ENCODE peak calls at places on chromosomes 1 and 21, in five cellular contexts. K is left ventricle myocardium inferior, C is PC-3, R is OCI-LY7, D is heart left ventricle. V is an unnamed sample.

GRCh38 chr1:157377216-157377821 is 175.0 kb downstream of the FCRL5 start:
- DNase-seq in R (peak), C (peak), K (no peak), D (no peak), V (no peak)

GRCh38 chr1:196651637-196652215 is at the start of gene CFH:
- DNase-seq in D (no peak), C (peak), R (no peak), K (no peak), V (no peak)

GRCh38 chr1:187685338-187685737 is 856.6 kb downstream of the PLA2G4A start:
- DNase-seq in K (no peak), R (no peak), D (no peak), C (peak), V (no peak)

GRCh38 chr1:185960377-185961151 is 226.4 kb downstream of the HMCN1 start:
- DNase-seq in R (no peak), C (no peak), D (peak), K (peak), V (peak)

GRCh38 chr1:156896490-156897033 is 3.0 kb downstream of the PEAR1 start:
- DNase-seq in D (peak), C (peak), K (no peak), R (no peak), V (no peak)

GRCh38 chr1:161076410-161076809 is 6.7 kb upstream of the ARHGAP30 start:
- DNase-seq in R (no peak), C (no peak), K (no peak), D (no peak), V (no peak)

GRCh38 chr1:217674330-217674729 is 43.2 kb downstream of the SPATA17 start:
- DNase-seq in D (no peak), K (no peak), C (no peak), R (no peak), V (no peak)

GRCh38 chr1:228077565-228078330 is 4.8 kb upstream of the ARF1 start:
- DNase-seq in R (no peak), K (peak), D (peak), C (no peak), V (peak)

GRCh38 chr1:7550261-7550850 is 220.7 kb upstream of the VAMP3 start:
- DNase-seq in C (no peak), R (no peak), K (no peak), D (peak), V (no peak)

GRCh38 chr1:234866007-234866866 is 256.3 kb upstream of the IRF2BP2 start:
- DNase-seq in D (peak), K (no peak), R (no peak), C (peak), V (no peak)

GRCh38 chr21:25456672-25457071 is 150.6 kb downstream of the MRPL39 start:
- DNase-seq in K (no peak), R (no peak), D (no peak), C (peak), V (no peak)

GRCh38 chr21:32256873-32257620 is 21.8 kb downstream of the MIS18A start:
- DNase-seq in C (peak), R (no peak), K (peak), D (peak), V (peak)

GRCh38 chr1:246121533-246121932 is 385.5 kb downstream of the SMYD3 start:
- DNase-seq in D (no peak), C (no peak), R (no peak), K (no peak), V (no peak)

GRCh38 chr1:112358798-112359408 is 37.1 kb upstream of the CTTNBP2NL start:
- DNase-seq in C (peak), D (peak), R (peak), K (peak), V (peak)

GRCh38 chr1:214464303-214465287 is 86.8 kb downstream of the PTPN14 start:
- DNase-seq in C (no peak), D (peak), K (no peak), R (no peak), V (peak)

GRCh38 chr1:218785928-218786327 is 387.8 kb upstream of the LYPLAL1 start:
- DNase-seq in C (no peak), R (no peak), K (peak), D (peak), V (peak)

GRCh38 chr1:161200421-161200991 is 1.7 kb upstream of the ADAMTS4 start:
- DNase-seq in K (no peak), D (no peak), C (no peak), R (no peak), V (peak)

GRCh38 chr1:53073287-53073686 is 11.3 kb downstream of the PODN start:
- DNase-seq in C (no peak), R (no peak), D (no peak), K (no peak), V (no peak)

GRCh38 chr1:179866616-179867015 is 11.0 kb downstream of the TOR1AIP2 start:
- DNase-seq in C (no peak), R (no peak), D (no peak), K (no peak), V (no peak)

GRCh38 chr21:18023099-18023498 is 203.9 kb upstream of the C21orf91 start:
- DNase-seq in K (no peak), D (no peak), R (no peak), C (no peak), V (no peak)

GRCh38 chr1:89472253-89472652 is 52.4 kb upstream of the LRRC8B start:
- DNase-seq in K (no peak), R (no peak), D (no peak), C (no peak), V (no peak)

GRCh38 chr1:172472495-172472894 is 28.6 kb upstream of the PIGC start:
- DNase-seq in D (no peak), C (no peak), R (no peak), K (no peak), V (no peak)

GRCh38 chr1:152107984-152108898 is 7.0 kb downstream of the TCHH start:
- DNase-seq in D (peak), R (no peak), C (no peak), K (peak), V (no peak)

GRCh38 chr1:27103498-27103897 is 51.4 kb downstream of the SLC9A1 start:
- DNase-seq in D (no peak), R (no peak), K (no peak), C (no peak), V (no peak)

GRCh38 chr1:37809942-37810341 is 1.9 kb upstream of the YRDC start:
- DNase-seq in C (no peak), D (no peak), R (no peak), K (no peak), V (no peak)

GRCh38 chr1:66452162-66452561 is 81.8 kb upstream of the SGIP1 start:
- DNase-seq in R (no peak), C (peak), K (no peak), D (no peak), V (no peak)

GRCh38 chr1:35298464-35298863 is 30.0 kb downstream of the ZMYM4 start:
- DNase-seq in D (no peak), R (peak), K (no peak), C (peak), V (no peak)

GRCh38 chr21:32641715-32642698 is 29.8 kb upstream of the CFAP298 start:
- DNase-seq in K (no peak), D (no peak), C (no peak), R (no peak), V (peak)

GRCh38 chr1:31300193-31300592 is 3.4 kb downstream of the ZCCHC17 start:
- DNase-seq in D (no peak), R (no peak), K (no peak), C (no peak), V (no peak)

GRCh38 chr1:67142931-67143330 is 8.2 kb upstream of the C1orf141 start:
- DNase-seq in C (no peak), D (no peak), R (no peak), K (no peak), V (no peak)

GRCh38 chr21:46323227-46323709 is 402 bp downstream of the C21orf58 start:
- DNase-seq in R (peak), K (no peak), D (no peak), C (no peak), V (no peak)

GRCh38 chr1:231603598-231604275 is 22.9 kb upstream of the DISC1 start:
- DNase-seq in C (peak), R (peak), D (no peak), K (no peak), V (no peak)

GRCh38 chr1:44030606-44031050 is 634 bp downstream of the SLC6A9 start:
- DNase-seq in C (no peak), R (peak), D (peak), K (peak), V (no peak)

GRCh38 chr21:34072145-34073031 is 990 bp upstream of the MRPS6 start:
- DNase-seq in K (no peak), R (no peak), D (peak), C (peak), V (no peak)

GRCh38 chr1:214660900-214661299 is 57.9 kb downstream of the CENPF start:
- DNase-seq in R (no peak), C (peak), K (no peak), D (no peak), V (peak)

GRCh38 chr1:217713223-217713622 is 82.1 kb downstream of the SPATA17 start:
- DNase-seq in R (no peak), D (no peak), C (peak), K (no peak), V (no peak)

GRCh38 chr1:234218078-234218477 is 155.2 kb upstream of the COA6 start:
- DNase-seq in C (no peak), K (no peak), R (no peak), D (no peak), V (no peak)

DNA sequence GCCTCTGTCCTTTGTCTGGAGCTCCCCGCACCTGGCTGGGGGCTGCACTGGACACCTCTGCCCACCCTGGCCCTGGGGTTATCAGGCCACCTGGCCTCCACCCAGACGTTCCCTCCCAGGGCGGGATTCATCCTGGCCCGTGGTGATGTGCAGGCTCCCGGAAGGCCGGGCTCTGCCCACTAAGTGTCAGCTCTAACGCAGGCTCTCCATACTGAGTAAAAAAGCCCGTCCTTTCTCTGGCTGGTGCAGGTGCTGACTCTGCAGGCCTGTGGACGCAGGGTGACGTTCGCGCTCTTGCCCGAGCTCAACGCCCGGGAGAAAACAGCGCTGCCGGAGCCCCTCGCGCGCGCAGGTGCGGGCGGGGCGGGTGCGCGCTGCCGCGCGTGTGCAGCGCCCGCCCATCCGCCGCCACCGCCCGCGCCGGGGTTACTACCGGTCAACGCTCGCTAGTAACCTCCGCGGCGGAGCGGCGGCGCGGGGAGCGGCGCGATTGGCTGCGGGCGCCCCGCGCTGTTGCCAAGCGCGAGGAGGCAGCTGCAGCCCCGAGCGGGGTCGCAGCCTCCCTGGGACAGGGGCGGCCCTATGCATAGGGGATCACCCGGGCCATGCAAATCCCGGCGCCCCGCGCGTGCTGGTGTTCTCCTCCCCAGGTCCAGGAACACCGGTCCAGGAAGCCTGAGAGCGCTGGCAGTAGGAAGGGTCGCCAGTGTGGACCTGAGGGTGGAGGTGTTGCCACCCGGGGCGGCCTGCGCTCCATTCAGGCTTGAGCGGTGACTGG is 15.7 kb downstream of the ABCG1 start:
- DNase-seq in R (peak), D (peak), C (peak), K (peak), V (peak)
- TF ChIP-seq CTCF in R (peak), D (no peak), C (no peak), K (no peak), V (no peak)

DNA sequence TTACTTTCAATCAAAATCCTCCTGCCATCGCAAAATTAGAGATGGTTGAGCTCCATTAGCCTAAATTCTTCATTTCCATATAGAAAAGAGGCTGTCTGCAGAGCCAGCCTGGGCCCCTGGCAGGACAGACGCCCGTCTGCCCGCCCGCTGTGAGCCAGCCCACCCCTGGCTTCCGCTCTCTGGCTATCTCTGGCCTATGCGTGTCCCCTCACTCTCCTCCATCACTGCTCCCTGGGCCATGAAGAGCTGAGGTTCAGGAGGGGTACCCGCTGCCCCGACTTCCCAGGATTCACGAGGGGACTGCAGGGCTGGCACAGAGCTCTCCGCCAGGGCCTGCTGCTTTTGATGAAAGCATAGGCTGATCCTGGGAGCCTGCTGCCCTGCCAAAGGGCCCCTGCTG is 117.6 kb downstream of the CASZ1 start:
- DNase-seq in D (no peak), C (no peak), R (no peak), K (no peak), V (no peak)
- H3K4me3 ChIP-seq in D (no peak), C (no peak), R (no peak), K (no peak), V (no peak)

GRCh38 chr1:205492774-205493173 is 11.7 kb upstream of the CDK18 start:
- DNase-seq in K (no peak), R (no peak), D (no peak), C (no peak), V (no peak)
- H3K27ac ChIP-seq in K (peak), R (no peak), D (peak), C (no peak), V (no peak)

GRCh38 chr1:209156991-209157390 is 426.5 kb upstream of the CAMK1G start:
- DNase-seq in C (no peak), K (no peak), D (no peak), R (no peak), V (no peak)

GRCh38 chr1:209155556-209155955 is 428.0 kb upstream of the CAMK1G start:
- DNase-seq in C (no peak), R (no peak), D (no peak), K (no peak), V (no peak)

GRCh38 chr1:209160230-209160629 is 423.3 kb upstream of the CAMK1G start:
- DNase-seq in R (no peak), D (no peak), K (no peak), C (no peak), V (no peak)

GRCh38 chr1:209157514-209158285 is 425.8 kb upstream of the CAMK1G start:
- DNase-seq in C (no peak), R (no peak), K (no peak), D (no peak), V (no peak)

GRCh38 chr1:209158851-209159250 is 424.7 kb upstream of the CAMK1G start:
- DNase-seq in K (no peak), D (no peak), C (no peak), R (no peak), V (no peak)
- TF ChIP-seq CTCF in K (no peak), D (no peak), C (no peak), R (no peak), V (no peak)

GRCh38 chr21:42809577-42810440 is 69.5 kb downstream of the WDR4 start:
- DNase-seq in C (no peak), R (no peak), K (no peak), D (no peak), V (no peak)

GRCh38 chr21:42811960-42812359 is 67.4 kb downstream of the WDR4 start:
- DNase-seq in R (no peak), D (no peak), C (no peak), K (no peak), V (no peak)

GRCh38 chr21:42806489-42807140 is 72.7 kb downstream of the WDR4 start:
- DNase-seq in R (no peak), D (no peak), C (no peak), K (no peak), V (no peak)

GRCh38 chr21:42807938-42808613 is 71.3 kb downstream of the WDR4 start:
- DNase-seq in K (no peak), R (no peak), D (no peak), C (no peak), V (no peak)

DNA sequence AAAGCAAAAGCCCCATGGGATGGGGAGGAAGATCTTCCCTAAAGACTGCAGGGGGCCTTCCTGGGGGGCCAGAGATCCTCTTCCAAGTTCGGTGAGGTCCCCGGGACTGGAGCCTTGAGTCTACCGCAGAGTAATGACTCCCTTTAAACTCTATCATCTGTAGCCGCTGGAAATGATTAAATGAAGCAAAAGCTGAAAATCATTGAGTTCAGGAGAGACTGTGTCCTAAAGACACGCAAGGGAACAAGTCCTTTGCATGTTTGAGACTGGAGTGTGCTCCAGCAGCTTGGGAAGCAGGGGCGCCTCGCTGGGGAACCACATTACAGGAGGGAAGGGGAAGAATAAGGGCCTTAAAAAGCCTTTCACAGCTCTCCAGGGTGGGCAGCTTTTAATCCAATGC is 70.2 kb downstream of the WDR4 start:
- DNase-seq in D (no peak), C (no peak), R (no peak), K (no peak), V (no peak)
- H3K4me3 ChIP-seq in D (no peak), C (no peak), R (no peak), K (no peak), V (no peak)

GRCh38 chr1:171061425-171062143 is 29.1 kb upstream of the FMO3 start:
- DNase-seq in C (peak), D (no peak), R (no peak), K (no peak), V (no peak)
- H3K27ac ChIP-seq in C (no peak), D (no peak), R (no peak), K (no peak), V (no peak)

DNA sequence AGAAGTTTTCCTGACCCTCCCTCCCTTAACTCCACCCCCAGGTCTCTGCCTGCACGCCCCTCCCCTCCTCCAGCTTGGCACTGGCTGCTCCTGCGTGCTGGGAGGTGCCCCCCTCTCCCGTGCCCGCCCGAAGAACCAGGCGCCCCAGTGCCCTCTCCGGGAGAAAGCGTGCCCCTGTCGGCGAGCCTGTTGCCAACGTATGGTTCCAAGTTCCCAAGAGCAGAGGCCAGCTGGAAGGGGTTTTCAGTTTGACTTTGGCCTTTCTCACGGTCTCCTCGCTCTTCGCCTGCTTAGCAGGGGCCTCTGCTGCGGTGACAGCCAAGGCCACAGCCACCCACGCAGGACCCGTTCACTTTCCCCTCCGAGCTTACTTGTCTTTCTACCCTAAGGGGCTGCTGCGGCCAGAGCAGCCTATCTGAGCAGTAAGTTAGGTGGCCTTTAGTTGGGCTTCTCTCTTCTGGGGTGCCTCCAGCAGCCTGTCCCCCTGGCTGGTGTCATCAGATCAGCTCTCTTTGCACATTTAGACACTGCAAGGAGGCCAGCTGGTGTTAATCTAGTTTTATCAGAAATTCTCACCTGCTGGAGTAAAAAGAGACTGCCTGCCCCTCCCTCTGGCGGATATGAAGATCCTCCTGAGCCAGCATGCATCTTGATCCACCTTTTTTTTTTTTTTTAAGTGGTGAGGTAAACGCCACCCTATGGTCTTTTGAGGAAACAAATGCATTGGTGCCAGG is 1.5 kb downstream of the STUM start:
- DNase-seq in C (peak), D (peak), R (peak), K (peak), V (no peak)
- TF ChIP-seq CTCF in C (peak), D (peak), R (peak), K (peak), V (no peak)

GRCh38 chr1:86774305-86775304 is 70.2 kb downstream of the SH3GLB1 start:
- DNase-seq in C (peak), D (peak), R (peak), K (peak), V (peak)
- H3K4me3 ChIP-seq in C (peak), D (no peak), R (peak), K (no peak), V (no peak)

DNA sequence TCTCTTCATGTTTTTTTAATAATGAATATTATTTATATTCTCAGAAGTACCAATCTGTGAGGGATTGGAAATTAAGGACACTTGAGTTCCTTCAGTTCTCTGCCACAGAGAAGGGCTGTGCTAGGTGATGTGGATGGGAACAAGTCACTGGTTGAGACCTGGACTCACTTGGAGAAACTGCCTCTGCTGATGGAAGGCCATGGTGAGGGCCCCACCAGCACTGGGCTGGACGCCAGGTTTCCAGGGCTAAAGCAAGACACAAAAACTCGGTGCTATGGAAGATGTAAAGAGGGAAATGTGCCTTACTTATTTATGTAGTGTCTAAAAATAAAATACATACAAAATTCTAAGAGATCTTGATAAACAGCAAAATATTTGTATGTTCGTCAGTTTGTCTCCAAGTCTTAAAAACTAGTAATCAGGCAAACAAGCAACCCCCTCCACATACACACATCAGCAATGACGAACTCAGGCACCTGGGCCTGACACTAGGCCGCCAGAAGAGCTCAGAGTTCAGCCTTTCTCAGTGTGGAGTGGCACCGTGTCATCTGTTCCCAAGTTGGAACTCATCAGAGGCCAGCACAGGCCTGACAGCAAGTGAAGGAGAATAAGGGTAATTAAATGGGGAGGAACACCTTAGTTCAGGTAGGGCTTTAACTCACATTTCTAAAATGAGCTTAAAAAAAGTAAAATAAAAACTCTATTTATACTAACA is 19.6 kb downstream of the SIPA1L2 start:
- DNase-seq in R (no peak), C (no peak), K (no peak), D (peak), V (no peak)
- H3K27ac ChIP-seq in R (no peak), C (no peak), K (peak), D (no peak), V (no peak)

GRCh38 chr1:64550505-64550904 is 80.6 kb downstream of the CACHD1 start:
- DNase-seq in K (no peak), R (no peak), D (no peak), C (no peak), V (no peak)
- TF ChIP-seq CTCF in K (no peak), R (no peak), D (no peak), C (no peak), V (no peak)

V was measured in dorsolateral prefrontal cortex.